ENCODE peak calls at places on chromosomes 4 and X, in five cellular contexts. One of them, this sample, is unnamed.

GRCh38 chr4:78520808-78521226 is 30.8 kb upstream of the ANXA3 start:
- DNase-seq in hypothalamus: no peak
- DNase-seq in HT1080: no peak
- DNase-seq in stimulated activated CD8-positive, alpha-beta memory T cell treated with anti-CD3 and anti-CD28 coated beads, Interleukin-4, amount 100 ng/mL, for 48 hours: no peak
- DNase-seq in 8988T: no peak
- DNase-seq in this sample: peak

GRCh38 chr4:173345648-173346047 is 11.5 kb upstream of the HMGB2 start:
- DNase-seq in hypothalamus: no peak
- DNase-seq in HT1080: no peak
- DNase-seq in stimulated activated CD8-positive, alpha-beta memory T cell treated with anti-CD3 and anti-CD28 coated beads, Interleukin-4, amount 100 ng/mL, for 48 hours: no peak
- DNase-seq in 8988T: no peak
- DNase-seq in this sample: no peak

GRCh38 chr4:54281060-54281781 is 52.1 kb downstream of the PDGFRA start:
- DNase-seq in hypothalamus: no peak
- DNase-seq in HT1080: peak
- DNase-seq in stimulated activated CD8-positive, alpha-beta memory T cell treated with anti-CD3 and anti-CD28 coated beads, Interleukin-4, amount 100 ng/mL, for 48 hours: no peak
- DNase-seq in 8988T: no peak
- DNase-seq in this sample: peak

GRCh38 chrX:84223261-84223660 is 35.3 kb upstream of the RPS6KA6 start:
- DNase-seq in hypothalamus: no peak
- DNase-seq in HT1080: no peak
- DNase-seq in stimulated activated CD8-positive, alpha-beta memory T cell treated with anti-CD3 and anti-CD28 coated beads, Interleukin-4, amount 100 ng/mL, for 48 hours: no peak
- DNase-seq in 8988T: no peak
- DNase-seq in this sample: no peak

GRCh38 chr4:184262901-184263300 is 45.2 kb upstream of the ENPP6 start:
- DNase-seq in hypothalamus: no peak
- DNase-seq in HT1080: peak
- DNase-seq in stimulated activated CD8-positive, alpha-beta memory T cell treated with anti-CD3 and anti-CD28 coated beads, Interleukin-4, amount 100 ng/mL, for 48 hours: no peak
- DNase-seq in 8988T: no peak
- DNase-seq in this sample: peak

GRCh38 chrX:77160301-77160700 is 286.9 kb upstream of the FGF16 start:
- DNase-seq in hypothalamus: no peak
- DNase-seq in HT1080: peak
- DNase-seq in stimulated activated CD8-positive, alpha-beta memory T cell treated with anti-CD3 and anti-CD28 coated beads, Interleukin-4, amount 100 ng/mL, for 48 hours: peak
- DNase-seq in 8988T: no peak
- DNase-seq in this sample: no peak

GRCh38 chr4:5890063-5890727 is 2.7 kb downstream of the CRMP1 start:
- DNase-seq in hypothalamus: no peak
- DNase-seq in HT1080: no peak
- DNase-seq in stimulated activated CD8-positive, alpha-beta memory T cell treated with anti-CD3 and anti-CD28 coated beads, Interleukin-4, amount 100 ng/mL, for 48 hours: no peak
- DNase-seq in 8988T: peak
- DNase-seq in this sample: peak

GRCh38 chr4:3791256-3791655 is 25.1 kb downstream of the ADRA2C start:
- DNase-seq in hypothalamus: no peak
- DNase-seq in HT1080: no peak
- DNase-seq in stimulated activated CD8-positive, alpha-beta memory T cell treated with anti-CD3 and anti-CD28 coated beads, Interleukin-4, amount 100 ng/mL, for 48 hours: no peak
- DNase-seq in 8988T: no peak
- DNase-seq in this sample: no peak

GRCh38 chrX:118088084-118088483 is 28.5 kb downstream of the KLHL13 start:
- DNase-seq in hypothalamus: no peak
- DNase-seq in HT1080: no peak
- DNase-seq in stimulated activated CD8-positive, alpha-beta memory T cell treated with anti-CD3 and anti-CD28 coated beads, Interleukin-4, amount 100 ng/mL, for 48 hours: no peak
- DNase-seq in 8988T: no peak
- DNase-seq in this sample: no peak

GRCh38 chrX:130645955-130646583 is 244.3 kb downstream of the RBMX2 start:
- DNase-seq in hypothalamus: no peak
- DNase-seq in HT1080: no peak
- DNase-seq in stimulated activated CD8-positive, alpha-beta memory T cell treated with anti-CD3 and anti-CD28 coated beads, Interleukin-4, amount 100 ng/mL, for 48 hours: no peak
- DNase-seq in 8988T: no peak
- DNase-seq in this sample: peak

GRCh38 chr4:122552898-122553297 is 68.0 kb downstream of the IL21 start:
- DNase-seq in hypothalamus: no peak
- DNase-seq in HT1080: no peak
- DNase-seq in stimulated activated CD8-positive, alpha-beta memory T cell treated with anti-CD3 and anti-CD28 coated beads, Interleukin-4, amount 100 ng/mL, for 48 hours: no peak
- DNase-seq in 8988T: no peak
- DNase-seq in this sample: no peak

GRCh38 chr4:6525474-6525873 is 49.5 kb upstream of the MAN2B2 start:
- DNase-seq in hypothalamus: no peak
- DNase-seq in HT1080: no peak
- DNase-seq in stimulated activated CD8-positive, alpha-beta memory T cell treated with anti-CD3 and anti-CD28 coated beads, Interleukin-4, amount 100 ng/mL, for 48 hours: no peak
- DNase-seq in 8988T: no peak
- DNase-seq in this sample: no peak

GRCh38 chr4:112726041-112726440 is 89.1 kb downstream of the LARP7 start:
- DNase-seq in hypothalamus: no peak
- DNase-seq in HT1080: no peak
- DNase-seq in stimulated activated CD8-positive, alpha-beta memory T cell treated with anti-CD3 and anti-CD28 coated beads, Interleukin-4, amount 100 ng/mL, for 48 hours: no peak
- DNase-seq in 8988T: no peak
- DNase-seq in this sample: no peak

GRCh38 chr4:123846627-123847026 is 450.0 kb downstream of the SPRY1 start:
- DNase-seq in hypothalamus: no peak
- DNase-seq in HT1080: no peak
- DNase-seq in stimulated activated CD8-positive, alpha-beta memory T cell treated with anti-CD3 and anti-CD28 coated beads, Interleukin-4, amount 100 ng/mL, for 48 hours: no peak
- DNase-seq in 8988T: no peak
- DNase-seq in this sample: no peak

GRCh38 chr4:84159767-84160166 is 339.3 kb downstream of the NKX6-1 start:
- DNase-seq in hypothalamus: no peak
- DNase-seq in HT1080: no peak
- DNase-seq in stimulated activated CD8-positive, alpha-beta memory T cell treated with anti-CD3 and anti-CD28 coated beads, Interleukin-4, amount 100 ng/mL, for 48 hours: no peak
- DNase-seq in 8988T: no peak
- DNase-seq in this sample: peak

GRCh38 chr4:19026281-19026680 is 1004.7 kb upstream of the LCORL start:
- DNase-seq in hypothalamus: no peak
- DNase-seq in HT1080: peak
- DNase-seq in stimulated activated CD8-positive, alpha-beta memory T cell treated with anti-CD3 and anti-CD28 coated beads, Interleukin-4, amount 100 ng/mL, for 48 hours: no peak
- DNase-seq in 8988T: no peak
- DNase-seq in this sample: peak

GRCh38 chr4:11894976-11895375 is 466.3 kb upstream of the HS3ST1 start:
- DNase-seq in hypothalamus: no peak
- DNase-seq in HT1080: no peak
- DNase-seq in stimulated activated CD8-positive, alpha-beta memory T cell treated with anti-CD3 and anti-CD28 coated beads, Interleukin-4, amount 100 ng/mL, for 48 hours: no peak
- DNase-seq in 8988T: no peak
- DNase-seq in this sample: no peak

GRCh38 chrX:47047989-47048388 is 30.3 kb upstream of the RGN start:
- DNase-seq in hypothalamus: no peak
- DNase-seq in HT1080: no peak
- DNase-seq in stimulated activated CD8-positive, alpha-beta memory T cell treated with anti-CD3 and anti-CD28 coated beads, Interleukin-4, amount 100 ng/mL, for 48 hours: no peak
- DNase-seq in 8988T: no peak
- DNase-seq in this sample: peak

This sample was measured in choroid plexus epithelial cell.